ENCODE peak calls at places on chromosomes 13 and 19, in eight cellular contexts. One of them, this sample, is unnamed.

GRCh38 chr19:46955813-46956371 is 63.7 kb upstream of the NPAS1 start:
- DNase-seq in CD8-positive, alpha-beta memory T cell: no peak
- DNase-seq in Panc1: no peak
- DNase-seq in A549: no peak
- DNase-seq in fibroblast of lung: no peak
- DNase-seq in prostate gland: no peak
- DNase-seq in H9: no peak
- DNase-seq in tibial artery: no peak
- DNase-seq in this sample: no peak

GRCh38 chr19:34733266-34733825 is 697 bp upstream of the ZNF181 start:
- DNase-seq in Panc1: no peak
- DNase-seq in tibial artery: peak
- DNase-seq in fibroblast of lung: no peak
- DNase-seq in A549: no peak
- DNase-seq in H9: peak
- DNase-seq in prostate gland: no peak
- DNase-seq in CD8-positive, alpha-beta memory T cell: no peak
- DNase-seq in this sample: no peak

GRCh38 chr13:27920677-27921420 is 1.0 kb downstream of the PDX1 start:
- DNase-seq in prostate gland: no peak
- DNase-seq in fibroblast of lung: no peak
- DNase-seq in A549: peak
- DNase-seq in Panc1: no peak
- DNase-seq in CD8-positive, alpha-beta memory T cell: no peak
- DNase-seq in H9: peak
- DNase-seq in tibial artery: no peak
- DNase-seq in this sample: no peak

GRCh38 chr13:52137489-52137888 is 8.6 kb upstream of the NEK5 start:
- DNase-seq in H9: no peak
- DNase-seq in tibial artery: no peak
- DNase-seq in prostate gland: no peak
- DNase-seq in A549: no peak
- DNase-seq in fibroblast of lung: no peak
- DNase-seq in CD8-positive, alpha-beta memory T cell: no peak
- DNase-seq in Panc1: no peak
- DNase-seq in this sample: no peak

GRCh38 chr19:12217332-12217731 is 54.4 kb downstream of the ZNF136 start:
- DNase-seq in H9: no peak
- DNase-seq in CD8-positive, alpha-beta memory T cell: no peak
- DNase-seq in fibroblast of lung: no peak
- DNase-seq in tibial artery: no peak
- DNase-seq in Panc1: no peak
- DNase-seq in A549: no peak
- DNase-seq in prostate gland: no peak
- DNase-seq in this sample: no peak

GRCh38 chr13:38872693-38873092 is 117.9 kb downstream of the STOML3 start:
- DNase-seq in fibroblast of lung: peak
- DNase-seq in A549: peak
- DNase-seq in H9: peak
- DNase-seq in prostate gland: no peak
- DNase-seq in Panc1: peak
- DNase-seq in tibial artery: no peak
- DNase-seq in CD8-positive, alpha-beta memory T cell: peak
- DNase-seq in this sample: no peak

GRCh38 chr19:7421941-7422744 is 66.7 kb downstream of the PEX11G start:
- DNase-seq in A549: no peak
- DNase-seq in Panc1: no peak
- DNase-seq in prostate gland: peak
- DNase-seq in CD8-positive, alpha-beta memory T cell: no peak
- DNase-seq in fibroblast of lung: no peak
- DNase-seq in tibial artery: no peak
- DNase-seq in H9: no peak
- DNase-seq in this sample: no peak

GRCh38 chr19:48255376-48256303 is at the start of gene CARD8:
- DNase-seq in tibial artery: peak
- DNase-seq in CD8-positive, alpha-beta memory T cell: peak
- DNase-seq in prostate gland: peak
- DNase-seq in A549: peak
- DNase-seq in fibroblast of lung: peak
- DNase-seq in Panc1: peak
- DNase-seq in H9: peak
- DNase-seq in this sample: peak

GRCh38 chr13:41588899-41589298 is 131.5 kb downstream of the RGCC start:
- DNase-seq in A549: peak
- DNase-seq in fibroblast of lung: peak
- DNase-seq in tibial artery: no peak
- DNase-seq in CD8-positive, alpha-beta memory T cell: no peak
- DNase-seq in H9: no peak
- DNase-seq in prostate gland: no peak
- DNase-seq in Panc1: peak
- DNase-seq in this sample: peak

GRCh38 chr13:76707360-76707759 is 178.8 kb downstream of the KCTD12 start:
- DNase-seq in H9: no peak
- DNase-seq in prostate gland: no peak
- DNase-seq in Panc1: no peak
- DNase-seq in fibroblast of lung: peak
- DNase-seq in tibial artery: no peak
- DNase-seq in CD8-positive, alpha-beta memory T cell: no peak
- DNase-seq in A549: no peak
- DNase-seq in this sample: no peak

GRCh38 chr19:45973564-45974338 is at the start of gene NOVA2:
- DNase-seq in H9: peak
- DNase-seq in prostate gland: no peak
- DNase-seq in fibroblast of lung: peak
- DNase-seq in tibial artery: no peak
- DNase-seq in Panc1: no peak
- DNase-seq in CD8-positive, alpha-beta memory T cell: no peak
- DNase-seq in A549: peak
- DNase-seq in this sample: no peak

GRCh38 chr13:113907637-113908617 is 44.1 kb upstream of the GAS6 start:
- DNase-seq in fibroblast of lung: peak
- DNase-seq in tibial artery: peak
- DNase-seq in A549: no peak
- DNase-seq in H9: no peak
- DNase-seq in CD8-positive, alpha-beta memory T cell: no peak
- DNase-seq in prostate gland: no peak
- DNase-seq in Panc1: no peak
- DNase-seq in this sample: peak

GRCh38 chr13:113904411-113904810 is 40.5 kb upstream of the GAS6 start:
- DNase-seq in A549: peak
- DNase-seq in tibial artery: peak
- DNase-seq in CD8-positive, alpha-beta memory T cell: peak
- DNase-seq in fibroblast of lung: no peak
- DNase-seq in prostate gland: no peak
- DNase-seq in H9: peak
- DNase-seq in Panc1: peak
- DNase-seq in this sample: no peak

GRCh38 chr13:113905018-113905417 is 41.1 kb upstream of the GAS6 start:
- DNase-seq in H9: no peak
- DNase-seq in CD8-positive, alpha-beta memory T cell: no peak
- DNase-seq in A549: no peak
- DNase-seq in prostate gland: no peak
- DNase-seq in Panc1: no peak
- DNase-seq in tibial artery: no peak
- DNase-seq in fibroblast of lung: no peak
- DNase-seq in this sample: no peak

GRCh38 chr13:113906566-113906965 is 42.7 kb upstream of the GAS6 start:
- DNase-seq in Panc1: no peak
- DNase-seq in prostate gland: no peak
- DNase-seq in fibroblast of lung: no peak
- DNase-seq in H9: no peak
- DNase-seq in CD8-positive, alpha-beta memory T cell: no peak
- DNase-seq in A549: no peak
- DNase-seq in tibial artery: peak
- DNase-seq in this sample: no peak

DNA sequence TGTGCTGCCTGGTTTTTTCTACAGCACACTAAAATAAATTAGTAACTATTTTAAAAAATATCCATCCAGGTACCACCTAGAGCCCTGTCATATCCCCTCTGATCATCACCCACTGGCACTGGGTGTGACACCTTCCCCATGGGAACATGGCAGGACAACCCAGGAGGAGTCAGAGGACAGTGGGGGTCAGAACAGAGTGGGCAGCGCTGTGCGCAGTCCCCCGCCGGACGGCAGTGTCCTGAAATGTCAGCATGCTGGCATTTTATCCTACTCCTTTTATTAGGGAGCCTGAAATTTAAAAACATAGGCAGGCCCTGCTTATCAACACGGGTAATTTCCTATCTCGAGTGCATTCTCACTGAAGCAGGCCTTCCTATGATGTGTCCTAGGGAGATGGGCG is 42.1 kb upstream of the GAS6 start:
- DNase-seq in Panc1: no peak
- DNase-seq in A549: no peak
- DNase-seq in fibroblast of lung: no peak
- DNase-seq in prostate gland: no peak
- DNase-seq in H9: no peak
- DNase-seq in tibial artery: no peak
- DNase-seq in CD8-positive, alpha-beta memory T cell: no peak
- DNase-seq in this sample: no peak
- H3K27ac ChIP-seq in Panc1: no peak
- H3K27ac ChIP-seq in A549: no peak
- H3K27ac ChIP-seq in fibroblast of lung: no peak
- H3K27ac ChIP-seq in prostate gland: no peak
- H3K27ac ChIP-seq in H9: no peak
- H3K27ac ChIP-seq in tibial artery: no peak
- H3K27ac ChIP-seq in CD8-positive, alpha-beta memory T cell: no peak
- H3K27ac ChIP-seq in this sample: no peak

DNA sequence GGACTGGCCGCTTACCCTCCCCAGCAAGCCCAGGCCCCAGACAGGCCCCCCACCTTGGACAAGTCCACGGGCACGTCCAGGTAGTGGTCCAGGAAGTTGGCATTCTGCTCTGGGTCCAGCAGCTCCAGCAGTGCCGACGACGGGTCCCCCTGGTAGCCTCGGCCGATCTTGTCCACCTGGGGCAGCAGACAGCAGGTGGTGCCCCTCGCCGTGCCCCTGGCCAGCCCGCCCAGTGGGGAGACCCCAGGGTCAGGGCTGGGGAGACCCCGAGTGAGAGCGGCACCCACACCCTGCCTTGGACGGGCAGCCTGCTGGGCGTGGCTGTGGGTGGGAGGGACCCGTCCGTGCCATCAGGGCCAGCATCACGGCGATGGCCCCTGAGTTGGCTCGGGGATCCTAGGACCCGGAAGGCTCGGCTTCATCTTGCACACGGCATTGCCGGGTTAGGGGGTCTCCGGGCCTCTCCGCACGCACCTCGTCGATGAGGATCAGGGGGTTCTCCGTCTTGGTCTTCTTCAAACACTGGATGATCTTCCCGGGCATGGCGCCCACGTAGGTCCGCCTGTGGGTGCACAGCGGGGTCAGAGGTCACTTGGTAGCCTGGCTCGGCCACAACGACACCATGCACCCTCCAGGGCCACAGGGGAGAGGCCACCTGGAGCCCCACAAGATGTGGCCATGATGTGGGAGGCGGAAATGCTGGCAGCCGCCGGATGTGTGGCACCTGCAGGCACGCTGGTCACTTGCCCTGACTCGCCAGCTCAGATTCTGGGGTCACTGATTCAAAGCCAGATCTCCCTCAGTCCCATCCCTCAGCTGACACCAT is 6.3 kb downstream of the RPL36 start:
- DNase-seq in H9: peak
- DNase-seq in prostate gland: no peak
- DNase-seq in fibroblast of lung: no peak
- DNase-seq in A549: no peak
- DNase-seq in Panc1: no peak
- DNase-seq in tibial artery: no peak
- DNase-seq in CD8-positive, alpha-beta memory T cell: no peak
- DNase-seq in this sample: no peak
- H3K27ac ChIP-seq in H9: no peak
- H3K27ac ChIP-seq in prostate gland: no peak
- H3K27ac ChIP-seq in fibroblast of lung: no peak
- H3K27ac ChIP-seq in A549: no peak
- H3K27ac ChIP-seq in Panc1: peak
- H3K27ac ChIP-seq in tibial artery: no peak
- H3K27ac ChIP-seq in CD8-positive, alpha-beta memory T cell: no peak
- H3K27ac ChIP-seq in this sample: no peak

DNA sequence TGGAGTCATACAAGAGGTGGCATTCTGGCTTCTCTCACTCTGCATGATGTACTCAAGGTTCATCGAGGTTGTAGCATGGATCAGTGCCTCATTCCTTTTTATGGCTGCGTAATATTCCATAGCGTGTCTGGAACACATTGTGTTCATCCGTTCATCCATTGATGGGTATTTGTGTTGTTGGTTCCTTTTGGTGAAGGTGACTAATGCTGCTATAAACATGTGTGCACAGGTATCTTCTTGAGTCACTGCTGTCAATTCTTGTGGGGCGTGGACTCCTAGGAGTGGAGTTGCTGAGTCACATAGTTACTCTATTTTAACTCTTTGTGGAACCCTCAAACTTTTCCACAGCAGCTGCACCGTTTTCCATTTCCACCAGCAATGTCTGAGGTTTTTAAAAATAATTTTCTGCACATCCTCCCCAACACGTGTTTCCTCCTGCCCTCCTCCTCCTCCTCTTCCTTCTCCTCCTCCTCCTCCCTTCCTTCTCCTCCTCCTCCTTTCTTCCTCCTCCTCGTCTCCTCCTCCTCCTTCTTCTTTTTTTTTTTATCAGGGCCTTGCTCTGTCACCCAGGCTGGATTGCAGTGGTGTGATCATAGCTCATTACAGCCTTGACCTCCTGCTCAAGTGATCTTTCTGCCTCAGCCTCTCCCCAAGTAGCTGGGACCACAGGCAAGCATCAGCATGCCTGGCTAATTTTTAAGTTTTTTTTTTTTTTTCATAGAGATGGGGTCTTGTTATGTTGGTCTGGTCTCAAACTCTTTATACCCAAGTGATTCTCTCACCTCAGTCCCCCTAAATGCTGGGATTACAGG is 2.0 kb upstream of the TMEM221 start:
- DNase-seq in H9: no peak
- DNase-seq in A549: peak
- DNase-seq in fibroblast of lung: no peak
- DNase-seq in prostate gland: no peak
- DNase-seq in tibial artery: no peak
- DNase-seq in CD8-positive, alpha-beta memory T cell: no peak
- DNase-seq in Panc1: no peak
- DNase-seq in this sample: peak
- H3K27ac ChIP-seq in H9: no peak
- H3K27ac ChIP-seq in A549: no peak
- H3K27ac ChIP-seq in fibroblast of lung: no peak
- H3K27ac ChIP-seq in prostate gland: no peak
- H3K27ac ChIP-seq in tibial artery: no peak
- H3K27ac ChIP-seq in CD8-positive, alpha-beta memory T cell: no peak
- H3K27ac ChIP-seq in Panc1: no peak
- H3K27ac ChIP-seq in this sample: peak

DNA sequence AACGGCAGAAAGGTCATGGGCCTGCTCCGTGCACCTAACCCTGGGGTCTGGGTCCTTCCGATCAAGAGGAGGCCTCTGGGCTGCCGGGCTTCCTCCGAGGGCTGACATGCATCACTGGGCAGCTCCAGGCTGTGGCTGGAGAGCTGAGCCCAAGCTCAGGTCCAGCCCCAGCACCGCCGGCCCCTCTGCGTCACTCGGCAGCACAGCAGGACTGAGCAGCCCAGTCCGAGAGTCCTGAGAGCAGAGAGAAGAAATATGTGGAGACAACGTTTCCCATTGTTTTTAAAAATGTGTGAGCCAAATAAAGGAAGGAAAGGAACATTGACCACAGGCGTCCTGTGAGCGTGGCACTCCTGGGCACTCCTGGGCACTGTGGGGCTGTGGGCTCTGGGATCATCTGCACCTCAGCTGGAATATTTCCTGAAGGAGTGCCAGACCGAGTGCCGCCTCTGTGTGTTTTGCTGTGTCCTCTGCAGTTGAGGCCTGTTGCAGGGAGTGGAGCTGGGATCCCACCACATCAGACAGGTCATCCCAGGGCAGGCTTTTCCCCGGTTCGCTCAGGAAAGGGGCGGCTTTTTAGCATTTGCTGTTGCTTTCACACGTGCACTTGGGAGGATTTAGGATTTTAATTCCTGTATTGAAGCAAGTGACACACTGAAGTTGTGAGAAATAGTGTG is 37.8 kb upstream of the TFDP1 start:
- DNase-seq in fibroblast of lung: no peak
- DNase-seq in prostate gland: no peak
- DNase-seq in H9: no peak
- DNase-seq in A549: no peak
- DNase-seq in Panc1: no peak
- DNase-seq in CD8-positive, alpha-beta memory T cell: no peak
- DNase-seq in tibial artery: peak
- DNase-seq in this sample: no peak
- H3K27ac ChIP-seq in fibroblast of lung: peak
- H3K27ac ChIP-seq in prostate gland: peak
- H3K27ac ChIP-seq in H9: no peak
- H3K27ac ChIP-seq in A549: no peak
- H3K27ac ChIP-seq in Panc1: no peak
- H3K27ac ChIP-seq in CD8-positive, alpha-beta memory T cell: no peak
- H3K27ac ChIP-seq in tibial artery: no peak
- H3K27ac ChIP-seq in this sample: no peak